ENCODE peak calls at places on chromosomes 12 and 14, in seven cellular contexts. One of them, this sample, is unnamed. For H3K9me3 and H3K4me1, the result is how much of the 10 kb centered on the place peaks cover.

GRCh38 chr12:123089125-123089524 is 61.8 kb downstream of the PITPNM2 start:
- DNase-seq in CD8-positive, alpha-beta T cell: no peak
- DNase-seq in endodermal cell: no peak
- DNase-seq in CD4-positive, CD25-positive, alpha-beta regulatory T cell: no peak
- DNase-seq in A549: no peak
- DNase-seq in gastrocnemius medialis: no peak
- DNase-seq in A673: no peak
- DNase-seq in this sample: no peak

GRCh38 chr12:31772685-31773222 is 43.9 kb upstream of the AMN1 start:
- DNase-seq in A673: no peak
- DNase-seq in CD4-positive, CD25-positive, alpha-beta regulatory T cell: no peak
- DNase-seq in CD8-positive, alpha-beta T cell: no peak
- DNase-seq in gastrocnemius medialis: no peak
- DNase-seq in endodermal cell: peak
- DNase-seq in A549: no peak
- DNase-seq in this sample: no peak

GRCh38 chr14:37232907-37233481 is 35.3 kb downstream of the MIPOL1 start:
- DNase-seq in endodermal cell: no peak
- DNase-seq in gastrocnemius medialis: no peak
- DNase-seq in CD8-positive, alpha-beta T cell: no peak
- DNase-seq in CD4-positive, CD25-positive, alpha-beta regulatory T cell: no peak
- DNase-seq in A549: peak
- DNase-seq in A673: peak
- DNase-seq in this sample: no peak

GRCh38 chr14:71638523-71639196 is 293.6 kb upstream of the RGS6 start:
- DNase-seq in gastrocnemius medialis: no peak
- DNase-seq in endodermal cell: no peak
- DNase-seq in CD4-positive, CD25-positive, alpha-beta regulatory T cell: no peak
- DNase-seq in A549: no peak
- DNase-seq in A673: no peak
- DNase-seq in CD8-positive, alpha-beta T cell: no peak
- DNase-seq in this sample: no peak

GRCh38 chr12:93908846-93909592 is 231.8 kb downstream of the CRADD start:
- DNase-seq in A673: no peak
- DNase-seq in endodermal cell: no peak
- DNase-seq in CD4-positive, CD25-positive, alpha-beta regulatory T cell: no peak
- DNase-seq in A549: no peak
- DNase-seq in CD8-positive, alpha-beta T cell: no peak
- DNase-seq in gastrocnemius medialis: no peak
- DNase-seq in this sample: peak

GRCh38 chr12:47207005-47207717 is 127.4 kb upstream of the AMIGO2 start:
- DNase-seq in CD8-positive, alpha-beta T cell: peak
- DNase-seq in A673: no peak
- DNase-seq in gastrocnemius medialis: no peak
- DNase-seq in endodermal cell: no peak
- DNase-seq in A549: no peak
- DNase-seq in CD4-positive, CD25-positive, alpha-beta regulatory T cell: peak
- DNase-seq in this sample: peak

GRCh38 chr12:9065607-9065856 is 50.2 kb downstream of the A2M start:
- DNase-seq in endodermal cell: no peak
- DNase-seq in A673: no peak
- DNase-seq in A549: no peak
- DNase-seq in CD8-positive, alpha-beta T cell: no peak
- DNase-seq in gastrocnemius medialis: no peak
- DNase-seq in CD4-positive, CD25-positive, alpha-beta regulatory T cell: no peak
- DNase-seq in this sample: no peak

GRCh38 chr12:116598341-116599284 is 39.4 kb downstream of the MAP1LC3B2 start:
- DNase-seq in endodermal cell: peak
- DNase-seq in gastrocnemius medialis: no peak
- DNase-seq in CD4-positive, CD25-positive, alpha-beta regulatory T cell: no peak
- DNase-seq in A549: no peak
- DNase-seq in A673: no peak
- DNase-seq in CD8-positive, alpha-beta T cell: no peak
- DNase-seq in this sample: no peak

GRCh38 chr12:111984820-111985219 is 28.1 kb downstream of the TMEM116 start:
- DNase-seq in CD8-positive, alpha-beta T cell: no peak
- DNase-seq in A549: no peak
- DNase-seq in CD4-positive, CD25-positive, alpha-beta regulatory T cell: no peak
- DNase-seq in gastrocnemius medialis: no peak
- DNase-seq in A673: no peak
- DNase-seq in endodermal cell: no peak
- DNase-seq in this sample: no peak

GRCh38 chr14:36585100-36585499 is 2.7 kb upstream of the NKX2-8 start:
- DNase-seq in A549: no peak
- DNase-seq in A673: no peak
- DNase-seq in CD8-positive, alpha-beta T cell: no peak
- DNase-seq in CD4-positive, CD25-positive, alpha-beta regulatory T cell: no peak
- DNase-seq in gastrocnemius medialis: no peak
- DNase-seq in endodermal cell: no peak
- DNase-seq in this sample: no peak

GRCh38 chr12:50050410-50051280 is 6.8 kb upstream of the ASIC1 start:
- DNase-seq in CD8-positive, alpha-beta T cell: no peak
- DNase-seq in gastrocnemius medialis: peak
- DNase-seq in A673: peak
- DNase-seq in endodermal cell: peak
- DNase-seq in CD4-positive, CD25-positive, alpha-beta regulatory T cell: no peak
- DNase-seq in A549: no peak
- DNase-seq in this sample: peak

GRCh38 chr12:76457010-76457409 is 102.6 kb downstream of the OSBPL8 start:
- DNase-seq in endodermal cell: no peak
- DNase-seq in gastrocnemius medialis: no peak
- DNase-seq in A673: no peak
- DNase-seq in CD4-positive, CD25-positive, alpha-beta regulatory T cell: no peak
- DNase-seq in CD8-positive, alpha-beta T cell: no peak
- DNase-seq in A549: no peak
- DNase-seq in this sample: no peak

GRCh38 chr12:52168019-52168717 is 23.6 kb downstream of the KRT80 start:
- DNase-seq in CD8-positive, alpha-beta T cell: no peak
- DNase-seq in A549: peak
- DNase-seq in endodermal cell: no peak
- DNase-seq in A673: no peak
- DNase-seq in CD4-positive, CD25-positive, alpha-beta regulatory T cell: no peak
- DNase-seq in gastrocnemius medialis: no peak
- DNase-seq in this sample: no peak

GRCh38 chr14:69547701-69548348 is 26.8 kb downstream of the CCDC177 start:
- DNase-seq in CD4-positive, CD25-positive, alpha-beta regulatory T cell: no peak
- DNase-seq in endodermal cell: peak
- DNase-seq in A549: no peak
- DNase-seq in CD8-positive, alpha-beta T cell: no peak
- DNase-seq in A673: peak
- DNase-seq in gastrocnemius medialis: no peak
- DNase-seq in this sample: no peak

GRCh38 chr14:36028665-36029064 is 147.9 kb downstream of the PTCSC3 start:
- DNase-seq in A673: no peak
- DNase-seq in CD8-positive, alpha-beta T cell: no peak
- DNase-seq in gastrocnemius medialis: no peak
- DNase-seq in A549: no peak
- DNase-seq in CD4-positive, CD25-positive, alpha-beta regulatory T cell: no peak
- DNase-seq in endodermal cell: no peak
- DNase-seq in this sample: no peak

GRCh38 chr12:79644274-79645234 is 46.2 kb downstream of the PAWR start:
- DNase-seq in endodermal cell: no peak
- DNase-seq in gastrocnemius medialis: no peak
- DNase-seq in CD8-positive, alpha-beta T cell: no peak
- DNase-seq in A549: no peak
- DNase-seq in A673: no peak
- DNase-seq in CD4-positive, CD25-positive, alpha-beta regulatory T cell: no peak
- DNase-seq in this sample: no peak

GRCh38 chr12:64907097-64907496 is 82.7 kb downstream of the TBC1D30 start:
- DNase-seq in CD8-positive, alpha-beta T cell: no peak
- DNase-seq in endodermal cell: no peak
- DNase-seq in A673: no peak
- DNase-seq in gastrocnemius medialis: no peak
- DNase-seq in A549: no peak
- DNase-seq in CD4-positive, CD25-positive, alpha-beta regulatory T cell: no peak
- DNase-seq in this sample: no peak

GRCh38 chr12:99130808-99131538 is 485.9 kb downstream of the APAF1 start:
- DNase-seq in A673: peak
- DNase-seq in A549: no peak
- DNase-seq in endodermal cell: no peak
- DNase-seq in gastrocnemius medialis: no peak
- DNase-seq in CD8-positive, alpha-beta T cell: no peak
- DNase-seq in CD4-positive, CD25-positive, alpha-beta regulatory T cell: no peak
- DNase-seq in this sample: peak

GRCh38 chr14:35438910-35439713 is 34.6 kb upstream of the NFKBIA start:
- DNase-seq in A673: peak
- DNase-seq in gastrocnemius medialis: no peak
- DNase-seq in endodermal cell: no peak
- DNase-seq in CD4-positive, CD25-positive, alpha-beta regulatory T cell: no peak
- DNase-seq in A549: no peak
- DNase-seq in CD8-positive, alpha-beta T cell: no peak
- DNase-seq in this sample: no peak

GRCh38 chr14:103109789-103110415 is 13.4 kb upstream of the TNFAIP2 start:
- DNase-seq in CD8-positive, alpha-beta T cell: no peak
- DNase-seq in gastrocnemius medialis: peak
- DNase-seq in endodermal cell: peak
- DNase-seq in A673: no peak
- DNase-seq in A549: no peak
- DNase-seq in CD4-positive, CD25-positive, alpha-beta regulatory T cell: no peak
- DNase-seq in this sample: peak

GRCh38 chr14:80764921-80765507 is 176.5 kb downstream of the CEP128 start:
- DNase-seq in endodermal cell: no peak
- DNase-seq in CD8-positive, alpha-beta T cell: no peak
- DNase-seq in gastrocnemius medialis: no peak
- DNase-seq in A549: no peak
- DNase-seq in A673: no peak
- DNase-seq in CD4-positive, CD25-positive, alpha-beta regulatory T cell: no peak
- DNase-seq in this sample: no peak

DNA sequence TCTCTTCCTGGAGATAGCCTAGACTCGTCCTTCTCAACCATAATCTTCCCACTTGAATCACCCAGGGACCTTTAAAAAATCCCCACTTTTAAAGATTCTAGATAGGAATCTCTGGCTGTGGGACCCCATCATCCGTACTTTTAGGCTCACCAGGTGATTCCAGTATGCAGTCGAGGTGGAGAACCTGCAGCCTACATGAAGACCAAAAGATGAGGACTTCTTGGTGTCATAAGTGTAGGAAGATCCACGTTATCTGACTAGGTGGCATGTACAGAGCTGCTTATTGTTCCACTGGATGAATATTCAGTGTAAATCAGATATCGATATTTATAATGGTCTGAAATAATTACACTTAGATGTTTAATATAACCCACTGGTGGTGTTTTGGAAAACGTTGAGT is 2.6 kb downstream of the PRKCH start:
- DNase-seq in A673: no peak
- DNase-seq in CD8-positive, alpha-beta T cell: no peak
- DNase-seq in A549: no peak
- DNase-seq in gastrocnemius medialis: no peak
- DNase-seq in endodermal cell: no peak
- DNase-seq in CD4-positive, CD25-positive, alpha-beta regulatory T cell: no peak
- DNase-seq in this sample: no peak
- H3K27ac ChIP-seq in A673: no peak
- H3K27ac ChIP-seq in CD8-positive, alpha-beta T cell: peak
- H3K27ac ChIP-seq in A549: no peak
- H3K27ac ChIP-seq in gastrocnemius medialis: peak
- H3K27ac ChIP-seq in endodermal cell: no peak
- H3K27ac ChIP-seq in CD4-positive, CD25-positive, alpha-beta regulatory T cell: peak
- H3K27ac ChIP-seq in this sample: peak

GRCh38 chr12:34334538-34334937 is 312.2 kb downstream of the ALG10 start:
- DNase-seq in CD8-positive, alpha-beta T cell: no peak
- DNase-seq in gastrocnemius medialis: no peak
- DNase-seq in CD4-positive, CD25-positive, alpha-beta regulatory T cell: no peak
- DNase-seq in endodermal cell: no peak
- DNase-seq in A673: no peak
- DNase-seq in A549: no peak
- DNase-seq in this sample: no peak
- H3K9me3 ChIP-seq in CD8-positive, alpha-beta T cell: under half
- H3K9me3 ChIP-seq in gastrocnemius medialis: under half
- H3K9me3 ChIP-seq in CD4-positive, CD25-positive, alpha-beta regulatory T cell: half or more
- H3K9me3 ChIP-seq in endodermal cell: under half
- H3K9me3 ChIP-seq in A673: under half
- H3K9me3 ChIP-seq in A549: under half
- H3K9me3 ChIP-seq in this sample: under half

GRCh38 chr14:55586411-55586810 is 6.4 kb downstream of the KTN1 start:
- DNase-seq in CD4-positive, CD25-positive, alpha-beta regulatory T cell: no peak
- DNase-seq in CD8-positive, alpha-beta T cell: no peak
- DNase-seq in endodermal cell: no peak
- DNase-seq in A673: no peak
- DNase-seq in A549: no peak
- DNase-seq in gastrocnemius medialis: no peak
- DNase-seq in this sample: no peak

GRCh38 chr14:55585854-55586253 is 5.8 kb downstream of the KTN1 start:
- DNase-seq in CD4-positive, CD25-positive, alpha-beta regulatory T cell: no peak
- DNase-seq in gastrocnemius medialis: no peak
- DNase-seq in A673: no peak
- DNase-seq in A549: no peak
- DNase-seq in endodermal cell: no peak
- DNase-seq in CD8-positive, alpha-beta T cell: no peak
- DNase-seq in this sample: no peak

GRCh38 chr14:55588259-55588699 is 8.3 kb downstream of the KTN1 start:
- DNase-seq in gastrocnemius medialis: no peak
- DNase-seq in endodermal cell: no peak
- DNase-seq in CD8-positive, alpha-beta T cell: no peak
- DNase-seq in CD4-positive, CD25-positive, alpha-beta regulatory T cell: no peak
- DNase-seq in A673: no peak
- DNase-seq in A549: no peak
- DNase-seq in this sample: no peak

GRCh38 chr14:55589171-55589570 is 9.2 kb downstream of the KTN1 start:
- DNase-seq in A549: no peak
- DNase-seq in A673: no peak
- DNase-seq in endodermal cell: no peak
- DNase-seq in CD8-positive, alpha-beta T cell: no peak
- DNase-seq in CD4-positive, CD25-positive, alpha-beta regulatory T cell: no peak
- DNase-seq in gastrocnemius medialis: peak
- DNase-seq in this sample: no peak

GRCh38 chr14:55587847-55588246 is 7.8 kb downstream of the KTN1 start:
- DNase-seq in CD4-positive, CD25-positive, alpha-beta regulatory T cell: no peak
- DNase-seq in gastrocnemius medialis: no peak
- DNase-seq in A673: no peak
- DNase-seq in A549: no peak
- DNase-seq in CD8-positive, alpha-beta T cell: no peak
- DNase-seq in endodermal cell: no peak
- DNase-seq in this sample: no peak
- H3K4me1 ChIP-seq in CD4-positive, CD25-positive, alpha-beta regulatory T cell: under half
- H3K4me1 ChIP-seq in gastrocnemius medialis: half or more
- H3K4me1 ChIP-seq in A673: half or more
- H3K4me1 ChIP-seq in A549: half or more
- H3K4me1 ChIP-seq in CD8-positive, alpha-beta T cell: under half
- H3K4me1 ChIP-seq in endodermal cell: under half
- H3K4me1 ChIP-seq in this sample: under half

GRCh38 chr14:90996967-90997366 is 63.5 kb downstream of the RPS6KA5 start:
- DNase-seq in A549: no peak
- DNase-seq in endodermal cell: no peak
- DNase-seq in CD8-positive, alpha-beta T cell: no peak
- DNase-seq in A673: no peak
- DNase-seq in CD4-positive, CD25-positive, alpha-beta regulatory T cell: no peak
- DNase-seq in gastrocnemius medialis: no peak
- DNase-seq in this sample: no peak

GRCh38 chr14:90995785-90996184 is 64.7 kb downstream of the RPS6KA5 start:
- DNase-seq in A549: no peak
- DNase-seq in CD8-positive, alpha-beta T cell: no peak
- DNase-seq in endodermal cell: no peak
- DNase-seq in A673: no peak
- DNase-seq in CD4-positive, CD25-positive, alpha-beta regulatory T cell: no peak
- DNase-seq in gastrocnemius medialis: no peak
- DNase-seq in this sample: no peak

GRCh38 chr14:90993792-90994191 is 66.6 kb downstream of the RPS6KA5 start:
- DNase-seq in gastrocnemius medialis: no peak
- DNase-seq in CD8-positive, alpha-beta T cell: no peak
- DNase-seq in endodermal cell: no peak
- DNase-seq in CD4-positive, CD25-positive, alpha-beta regulatory T cell: no peak
- DNase-seq in A549: no peak
- DNase-seq in A673: no peak
- DNase-seq in this sample: no peak

GRCh38 chr14:91004987-91005386 is 55.5 kb downstream of the RPS6KA5 start:
- DNase-seq in A673: no peak
- DNase-seq in CD8-positive, alpha-beta T cell: no peak
- DNase-seq in gastrocnemius medialis: no peak
- DNase-seq in A549: no peak
- DNase-seq in CD4-positive, CD25-positive, alpha-beta regulatory T cell: no peak
- DNase-seq in endodermal cell: no peak
- DNase-seq in this sample: no peak

GRCh38 chr14:90999299-90999698 is 61.1 kb downstream of the RPS6KA5 start:
- DNase-seq in A673: no peak
- DNase-seq in CD4-positive, CD25-positive, alpha-beta regulatory T cell: no peak
- DNase-seq in A549: no peak
- DNase-seq in endodermal cell: peak
- DNase-seq in gastrocnemius medialis: no peak
- DNase-seq in CD8-positive, alpha-beta T cell: no peak
- DNase-seq in this sample: no peak
- H3K27ac ChIP-seq in A673: no peak
- H3K27ac ChIP-seq in CD4-positive, CD25-positive, alpha-beta regulatory T cell: no peak
- H3K27ac ChIP-seq in A549: no peak
- H3K27ac ChIP-seq in endodermal cell: no peak
- H3K27ac ChIP-seq in gastrocnemius medialis: no peak
- H3K27ac ChIP-seq in CD8-positive, alpha-beta T cell: no peak
- H3K27ac ChIP-seq in this sample: no peak

This sample was measured in right cardiac atrium.